ENCODE peak calls at places on chromosome 11, in seven cellular contexts. K is HCT116; T is BE2C; R is CD4-positive, alpha-beta memory T cell; L is neuronal stem cell; V is GM23248; B is naive thymus-derived CD4-positive, alpha-beta T cell. C is an unnamed sample.

GRCh38 chr11:95279921-95280861 is 49.2 kb upstream of the SESN3 start:
- DNase-seq in R (no peak), B (no peak), T (peak; percentile 75), L (no peak), K (no peak), V (peak; percentile 27), C (peak; percentile 18)

GRCh38 chr11:92657226-92657625 is 312.2 kb upstream of the MTNR1B start:
- DNase-seq in T (no peak), K (no peak), L (no peak), B (no peak), V (no peak), R (no peak), C (no peak)

GRCh38 chr11:44746894-44747293 is 20.1 kb downstream of the TSPAN18 start:
- DNase-seq in K (no peak), R (no peak), L (no peak), T (no peak), V (peak; percentile 33), B (no peak), C (peak; percentile 25)

GRCh38 chr11:121722431-121723256 is 269.9 kb upstream of the SORL1-AS1 start:
- DNase-seq in B (no peak), V (peak; percentile 87), K (no peak), L (peak; percentile 37), R (no peak), T (peak; percentile 92), C (peak; percentile 79)

GRCh38 chr11:128691802-128692749 is 1.8 kb upstream of the FLI1 start:
- DNase-seq in R (no peak), L (no peak), K (no peak), B (no peak), T (no peak), V (peak; percentile 32), C (no peak)

GRCh38 chr11:18012314-18012905 is 437 bp downstream of the SERGEF start:
- DNase-seq in L (no peak), V (no peak), K (no peak), T (no peak), R (peak; percentile 21), B (peak; percentile 38), C (peak; percentile 18)

GRCh38 chr11:125263268-125263790 is 98.8 kb downstream of the PKNOX2 start:
- DNase-seq in R (no peak), K (no peak), B (no peak), T (no peak), L (peak; percentile 94), V (peak; percentile 99), C (peak; percentile 66)

GRCh38 chr11:2698386-2699184 is 1.2 kb downstream of the KCNQ1OT1 start:
- DNase-seq in V (peak; percentile 58), R (no peak), K (no peak), B (no peak), L (no peak), T (no peak), C (no peak)

GRCh38 chr11:30753504-30753903 is 167.4 kb upstream of the MPPED2 start:
- DNase-seq in L (no peak), T (no peak), R (no peak), B (no peak), V (no peak), K (no peak), C (no peak)

GRCh38 chr11:61193596-61193995 is 9.7 kb upstream of the PGA3 start:
- DNase-seq in V (no peak), L (no peak), T (peak; percentile 16), R (no peak), K (no peak), B (no peak), C (no peak)

GRCh38 chr11:63945482-63946163 is 6.8 kb downstream of the NAA40 start:
- DNase-seq in T (peak; percentile 66), B (peak; percentile 56), L (peak; percentile 30), V (peak; percentile 91), R (peak; percentile 51), K (peak; percentile 36), C (peak; percentile 71)

GRCh38 chr11:2301631-2302272 is at the start of the genes C11orf21 and TSPAN32:
- DNase-seq in T (no peak), B (peak; percentile 60), R (peak; percentile 52), L (no peak), V (no peak), K (no peak), C (no peak)

GRCh38 chr11:7638710-7639642 is 34.3 kb downstream of the CYB5R2 start:
- DNase-seq in K (no peak), V (no peak), T (no peak), L (no peak), B (no peak), R (no peak), C (peak; percentile 27)

GRCh38 chr11:115463606-115464005 is 40.6 kb downstream of the CADM1 start:
- DNase-seq in K (no peak), L (no peak), T (no peak), V (no peak), R (no peak), B (no peak), C (no peak)

GRCh38 chr11:20966489-20966888 is 297.1 kb downstream of the NELL1 start:
- DNase-seq in B (no peak), T (no peak), R (no peak), L (peak; percentile 14), V (no peak), K (no peak), C (no peak)

GRCh38 chr11:12441081-12441801 is 63.9 kb downstream of the PARVA start:
- DNase-seq in L (no peak), K (no peak), T (no peak), V (peak; percentile 67), R (no peak), B (no peak), C (no peak)

GRCh38 chr11:3157381-3158130 is 7.6 kb downstream of the OSBPL5 start:
- DNase-seq in T (peak; percentile 3), V (peak; percentile 68), L (no peak), K (no peak), R (no peak), B (no peak), C (peak; percentile 16)

GRCh38 chr11:61509058-61510029 is 795 bp downstream of the LRRC10B start:
- DNase-seq in L (peak; percentile 81), K (peak; percentile 37), B (peak; percentile 58), R (peak; percentile 45), V (peak; percentile 85), T (peak; percentile 82), C (peak; percentile 84)

GRCh38 chr11:4639931-4640330 is 2.7 kb downstream of the OR51D1 start:
- DNase-seq in V (no peak), K (no peak), T (no peak), R (no peak), B (no peak), L (no peak), C (no peak)

GRCh38 chr11:115676206-115676605 is 172.0 kb upstream of the CADM1 start:
- DNase-seq in B (no peak), L (no peak), R (no peak), V (no peak), T (no peak), K (no peak), C (no peak)

GRCh38 chr11:110711776-110712642 is at the start of gene ARHGAP20:
- DNase-seq in K (no peak), L (peak; percentile 56), B (peak; percentile 23), R (no peak), T (peak; percentile 60), V (peak; percentile 87), C (peak; percentile 83)

GRCh38 chr11:65117206-65118096 is at the start of gene ZNHIT2:
- DNase-seq in V (peak; percentile 99), B (peak; percentile 100), R (peak; percentile 100), K (peak; percentile 98), L (peak; percentile 99), T (peak; percentile 94), C (peak; percentile 100)
- H3K4me1 ChIP-seq in V (peaks cover 17% of the 10 kb centered on the region), B (peaks cover 37% of the 10 kb centered on the region), R (peaks cover 40% of the 10 kb centered on the region), K (peaks cover 17% of the 10 kb centered on the region), L (peaks cover 17% of the 10 kb centered on the region), T (no peaks in the 10 kb centered on the region), C (peaks cover 28% of the 10 kb centered on the region)

DNA sequence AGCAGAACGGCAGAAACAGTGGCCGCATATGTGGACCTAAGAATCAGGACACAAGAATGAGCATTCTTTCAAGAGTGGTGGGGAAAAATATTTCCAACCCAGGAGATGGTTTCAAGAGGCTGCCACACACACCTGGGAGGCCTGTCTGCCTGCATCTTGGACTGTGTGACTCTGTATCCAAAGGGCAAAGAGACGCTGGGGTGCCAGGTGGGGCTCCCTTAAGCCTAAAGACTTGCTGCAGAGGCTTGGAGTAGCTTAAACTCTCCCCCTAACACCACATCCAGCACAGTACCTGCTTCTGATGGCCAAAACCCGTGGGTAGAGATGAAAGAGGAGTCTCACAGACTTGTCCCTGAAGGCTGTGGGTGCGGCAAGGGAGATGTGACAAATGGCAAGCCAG is 3.5 kb downstream of the CXCR5 start:
- DNase-seq in B (no peak), K (no peak), V (no peak), R (no peak), T (no peak), L (no peak), C (no peak)
- H3K4me3 ChIP-seq in B (peak overlapping the region; percentile 16), K (no peak overlapping the region), V (no peak overlapping the region), R (peak overlapping the region; percentile 17), T (no peak overlapping the region), L (no peak overlapping the region), C (no peak overlapping the region)

GRCh38 chr11:70129051-70129592 is 51.0 kb downstream of the ANO1 start:
- DNase-seq in V (no peak), K (no peak), L (no peak), T (no peak), B (no peak), R (no peak), C (no peak)

GRCh38 chr11:70127653-70128434 is 49.7 kb downstream of the ANO1 start:
- DNase-seq in K (no peak), T (no peak), V (no peak), R (no peak), L (no peak), B (no peak), C (no peak)

GRCh38 chr11:70128435-70128906 is 50.4 kb downstream of the ANO1 start:
- DNase-seq in R (no peak), B (no peak), K (peak; percentile 41), V (peak; percentile 66), T (no peak), L (no peak), C (no peak)

GRCh38 chr11:70124321-70125061 is 46.4 kb downstream of the ANO1 start:
- DNase-seq in V (no peak), B (no peak), R (no peak), T (no peak), L (no peak), K (no peak), C (no peak)

GRCh38 chr11:70126494-70126893 is 48.4 kb downstream of the ANO1 start:
- DNase-seq in V (no peak), L (no peak), T (no peak), B (no peak), R (no peak), K (no peak), C (no peak)
- H3K27me3 ChIP-seq in V (peaks cover 12% of the 10 kb centered on the region), L (no peaks in the 10 kb centered on the region), T (no peaks in the 10 kb centered on the region), B (no peaks in the 10 kb centered on the region), R (no peaks in the 10 kb centered on the region), K (no peaks in the 10 kb centered on the region), C (no peaks in the 10 kb centered on the region)

GRCh38 chr11:62556102-62556871 is 9.7 kb upstream of the AHNAK start:
- DNase-seq in R (peak; percentile 85), K (peak; percentile 93), T (peak; percentile 75), L (no peak), V (peak; percentile 99), B (peak; percentile 80), C (peak; percentile 94)
- H3K4me1 ChIP-seq in R (peaks cover 98% of the 10 kb centered on the region), K (peaks cover 90% of the 10 kb centered on the region), T (peaks cover 18% of the 10 kb centered on the region), L (peaks cover 45% of the 10 kb centered on the region), V (peaks cover 61% of the 10 kb centered on the region), B (peaks cover 69% of the 10 kb centered on the region), C (peaks cover 72% of the 10 kb centered on the region)

C was measured in psoas muscle.